ENCODE peak calls at places on chromosomes 12 and 14, in nine cellular contexts. C is heart left ventricle, U is sigmoid colon, Y is IMR-90, F is A549, T is gastrocnemius medialis, G is Peyer's patch, I is body of pancreas, X is stomach. R is an unnamed sample.

GRCh38 chr12:132776816-132777568 is 15.4 kb upstream of the ANKLE2 start:
- DNase-seq in F (no peak), U (peak; percentile 82), G (no peak), Y (peak; percentile 76), T (no peak), C (peak; percentile 75), I (no peak), X (no peak), R (peak; percentile 32)

GRCh38 chr14:30266290-30266689 is 292.7 kb upstream of the G2E3 start:
- DNase-seq in T (no peak), G (no peak), C (no peak), Y (no peak), I (no peak), F (no peak), X (no peak), U (no peak), R (no peak)

GRCh38 chr14:95533391-95533821 is 1.4 kb upstream of the GLRX5 start:
- DNase-seq in U (no peak), I (no peak), X (no peak), G (no peak), Y (peak; percentile 65), T (no peak), C (no peak), F (peak; percentile 20), R (no peak)

GRCh38 chr12:188910-189621 is 24.9 kb downstream of the SLC6A12 start:
- DNase-seq in U (no peak), I (peak; percentile 58), Y (peak; percentile 45), C (no peak), G (peak; percentile 68), F (peak; percentile 58), X (peak; percentile 57), T (no peak), R (peak; percentile 52)

GRCh38 chr12:51531982-51532497 is 59.0 kb upstream of the SCN8A start:
- DNase-seq in Y (peak; percentile 76), F (peak; percentile 76), U (peak; percentile 70), I (peak; percentile 77), T (peak; percentile 15), C (peak; percentile 68), G (peak; percentile 76), X (peak; percentile 83), R (peak; percentile 55)

GRCh38 chr14:85587152-85587697 is 57.3 kb downstream of the FLRT2 start:
- DNase-seq in C (no peak), Y (peak; percentile 63), G (no peak), U (no peak), X (no peak), F (peak; percentile 46), T (no peak), I (no peak), R (no peak)

GRCh38 chr14:24813089-24813815 is 179.3 kb upstream of the GZMB start:
- DNase-seq in U (no peak), X (no peak), F (no peak), Y (no peak), G (no peak), I (no peak), T (no peak), C (no peak), R (no peak)

GRCh38 chr14:51458563-51458955 is 193.2 kb upstream of the FRMD6 start:
- DNase-seq in C (no peak), Y (peak; percentile 99), G (no peak), F (no peak), X (no peak), U (no peak), T (no peak), I (no peak), R (no peak)

GRCh38 chr14:103736546-103737431 is 21.2 kb downstream of the ZFYVE21 start:
- DNase-seq in X (no peak), U (peak; percentile 88), T (no peak), C (no peak), I (peak; percentile 9), F (no peak), Y (no peak), G (no peak), R (peak; percentile 63)

GRCh38 chr14:36583242-36584166 is 1.1 kb upstream of the NKX2-8 start:
- DNase-seq in G (no peak), X (no peak), Y (no peak), F (no peak), I (no peak), U (no peak), T (no peak), C (no peak), R (no peak)

GRCh38 chr12:6647083-6647604 is at the start of gene ACRBP:
- DNase-seq in F (no peak), C (peak; percentile 87), Y (peak; percentile 14), I (peak; percentile 83), G (peak; percentile 84), U (peak; percentile 91), T (peak; percentile 45), X (peak; percentile 83), R (peak; percentile 73)

GRCh38 chr14:93628048-93628447 is 160.2 kb downstream of the PRIMA1 start:
- DNase-seq in C (no peak), U (no peak), X (no peak), Y (no peak), F (no peak), T (no peak), I (no peak), G (no peak), R (no peak)

GRCh38 chr12:54040148-54040494 is 7.3 kb downstream of the HOXC5 start:
- DNase-seq in I (no peak), U (no peak), G (no peak), F (peak; percentile 57), X (no peak), Y (no peak), C (no peak), T (no peak), R (no peak)

GRCh38 chr12:13283867-13284266 is 87.3 kb downstream of the EMP1 start:
- DNase-seq in Y (no peak), T (no peak), U (no peak), I (no peak), X (no peak), G (no peak), C (no peak), F (no peak), R (no peak)

GRCh38 chr12:13289644-13290285 is 93.2 kb downstream of the EMP1 start:
- DNase-seq in Y (no peak), X (no peak), T (peak; percentile 7), I (no peak), C (no peak), F (no peak), G (no peak), U (no peak), R (no peak)

GRCh38 chr12:13288501-13288900 is 92.0 kb downstream of the EMP1 start:
- DNase-seq in C (no peak), G (no peak), X (no peak), T (peak; percentile 6), F (no peak), I (no peak), U (no peak), Y (peak; percentile 3), R (no peak)

GRCh38 chr12:13293086-13293485 is 96.6 kb downstream of the EMP1 start:
- DNase-seq in X (no peak), G (no peak), F (no peak), Y (peak; percentile 6), U (no peak), C (no peak), I (no peak), T (no peak), R (no peak)

DNA sequence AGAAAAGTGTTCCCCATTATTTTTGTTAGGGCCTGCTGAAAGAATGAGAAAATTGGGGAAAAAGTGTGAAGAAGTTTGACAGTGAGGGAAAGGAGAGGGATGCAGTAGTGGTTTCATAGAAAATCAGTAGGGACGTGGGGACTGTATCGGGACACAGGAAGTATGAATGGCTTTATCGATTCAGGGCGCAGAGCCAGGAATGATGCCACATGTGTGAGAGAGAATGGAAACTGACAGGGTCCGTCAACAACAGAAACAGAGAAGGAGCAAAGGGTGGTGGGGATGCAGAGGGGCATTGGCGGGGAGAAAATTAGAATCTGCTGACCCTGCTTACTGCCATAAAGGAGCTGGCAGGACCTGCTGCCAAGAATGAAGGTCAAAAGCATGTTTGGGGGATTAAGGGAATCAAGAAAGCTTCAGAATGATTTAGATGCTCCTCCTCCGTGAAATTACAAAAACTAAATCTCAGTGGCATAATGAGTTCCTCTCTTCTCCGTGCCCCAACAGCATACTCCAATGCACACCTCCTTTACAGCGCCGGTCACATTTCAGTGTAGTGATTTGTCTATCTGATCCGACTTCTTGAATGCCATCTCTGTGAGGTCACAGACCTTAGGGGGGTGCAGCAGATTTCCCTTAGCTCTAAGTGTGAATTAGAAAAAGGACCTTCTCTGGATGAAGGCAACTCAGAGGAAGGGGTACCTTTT is 92.6 kb downstream of the EMP1 start:
- DNase-seq in T (no peak), G (no peak), F (no peak), X (no peak), I (peak; percentile 56), U (no peak), C (no peak), Y (no peak), R (no peak)
- H3K27ac ChIP-seq in T (no peak overlapping the region), G (no peak overlapping the region), F (no peak overlapping the region), X (no peak overlapping the region), I (no peak overlapping the region), U (no peak overlapping the region), C (no peak overlapping the region), Y (no peak overlapping the region), R (no peak overlapping the region)

GRCh38 chr12:25013061-25013460 is 64.2 kb upstream of the BCAT1 start:
- DNase-seq in X (no peak), G (no peak), I (no peak), T (no peak), F (no peak), Y (no peak), U (no peak), C (no peak), R (no peak)
- TF ChIP-seq POLR2A in X (no peak), G (no peak), I (no peak), T (no peak), F (no peak), Y (no peak), U (no peak), C (no peak), R (no peak)

GRCh38 chr14:65565948-65566347 is 153.4 kb downstream of the FUT8 start:
- DNase-seq in I (no peak), F (peak; percentile 6), G (no peak), X (no peak), Y (no peak), C (no peak), T (no peak), U (no peak), R (no peak)
- TF ChIP-seq CTCF in I (no peak), F (no peak), G (no peak), X (no peak), Y (no peak), C (no peak), T (no peak), U (no peak), R (no peak)

GRCh38 chr12:31023271-31023724 is 50.4 kb upstream of the DDX11 start:
- DNase-seq in C (no peak), I (no peak), U (peak; percentile 52), T (no peak), X (no peak), F (no peak), Y (no peak), G (no peak), R (no peak)
- H3K27ac ChIP-seq in C (no peak overlapping the region), I (no peak overlapping the region), U (no peak overlapping the region), T (no peak overlapping the region), X (no peak overlapping the region), F (no peak overlapping the region), Y (no peak overlapping the region), G (no peak overlapping the region), R (no peak overlapping the region)

GRCh38 chr14:76768201-76768656 is 7.0 kb downstream of the VASH1 start:
- DNase-seq in Y (no peak), G (no peak), I (no peak), T (no peak), U (no peak), C (peak; percentile 85), F (no peak), X (peak; percentile 40), R (peak; percentile 23)
- TF ChIP-seq POLR2A in Y (no peak), G (no peak), I (no peak), T (no peak), U (no peak), C (no peak), F (no peak), X (no peak), R (no peak)